ENCODE peak calls at places on chromosomes 16 and 17, in ten cellular contexts. One of them, this sample, is unnamed.

GRCh38 chr17:69150333-69150732 is 8.6 kb upstream of the ABCA6 start:
- DNase-seq in BE2C: no peak
- DNase-seq in prostate gland: no peak
- DNase-seq in neural progenitor cell: no peak
- DNase-seq in body of pancreas: no peak
- DNase-seq in MG63: no peak
- DNase-seq in fibroblast of the aortic adventitia: no peak
- DNase-seq in left ventricle myocardium inferior: no peak
- DNase-seq in foreskin fibroblast: no peak
- DNase-seq in testis: no peak
- DNase-seq in this sample: no peak

GRCh38 chr17:43766413-43767052 is 7.9 kb upstream of the SOST start:
- DNase-seq in foreskin fibroblast: peak
- DNase-seq in body of pancreas: peak
- DNase-seq in BE2C: peak
- DNase-seq in testis: peak
- DNase-seq in MG63: peak
- DNase-seq in left ventricle myocardium inferior: peak
- DNase-seq in neural progenitor cell: peak
- DNase-seq in prostate gland: peak
- DNase-seq in fibroblast of the aortic adventitia: peak
- DNase-seq in this sample: peak

GRCh38 chr16:19899605-19899955 is 14.9 kb upstream of the GPRC5B start:
- DNase-seq in fibroblast of the aortic adventitia: no peak
- DNase-seq in BE2C: no peak
- DNase-seq in body of pancreas: no peak
- DNase-seq in MG63: no peak
- DNase-seq in foreskin fibroblast: no peak
- DNase-seq in neural progenitor cell: no peak
- DNase-seq in left ventricle myocardium inferior: no peak
- DNase-seq in testis: no peak
- DNase-seq in prostate gland: no peak
- DNase-seq in this sample: no peak

GRCh38 chr16:627458-628239 is 3.1 kb upstream of the WFIKKN1 start:
- DNase-seq in testis: no peak
- DNase-seq in fibroblast of the aortic adventitia: peak
- DNase-seq in body of pancreas: peak
- DNase-seq in foreskin fibroblast: no peak
- DNase-seq in left ventricle myocardium inferior: no peak
- DNase-seq in BE2C: peak
- DNase-seq in prostate gland: no peak
- DNase-seq in neural progenitor cell: no peak
- DNase-seq in MG63: peak
- DNase-seq in this sample: no peak

GRCh38 chr16:54506691-54507090 is 220.1 kb upstream of the IRX3 start:
- DNase-seq in body of pancreas: no peak
- DNase-seq in BE2C: peak
- DNase-seq in left ventricle myocardium inferior: no peak
- DNase-seq in MG63: no peak
- DNase-seq in foreskin fibroblast: no peak
- DNase-seq in prostate gland: no peak
- DNase-seq in testis: no peak
- DNase-seq in fibroblast of the aortic adventitia: no peak
- DNase-seq in neural progenitor cell: peak
- DNase-seq in this sample: no peak

GRCh38 chr16:81394416-81394815 is 50.2 kb upstream of the CMIP start:
- DNase-seq in neural progenitor cell: no peak
- DNase-seq in fibroblast of the aortic adventitia: no peak
- DNase-seq in MG63: no peak
- DNase-seq in foreskin fibroblast: no peak
- DNase-seq in body of pancreas: no peak
- DNase-seq in left ventricle myocardium inferior: no peak
- DNase-seq in prostate gland: no peak
- DNase-seq in BE2C: no peak
- DNase-seq in testis: no peak
- DNase-seq in this sample: no peak

GRCh38 chr17:8964801-8965393 is 610 bp downstream of the PIK3R5 start:
- DNase-seq in left ventricle myocardium inferior: no peak
- DNase-seq in foreskin fibroblast: no peak
- DNase-seq in fibroblast of the aortic adventitia: no peak
- DNase-seq in prostate gland: no peak
- DNase-seq in body of pancreas: peak
- DNase-seq in neural progenitor cell: peak
- DNase-seq in BE2C: no peak
- DNase-seq in testis: no peak
- DNase-seq in MG63: no peak
- DNase-seq in this sample: no peak

GRCh38 chr16:53219795-53220194 is 165.0 kb downstream of the CHD9 start:
- DNase-seq in body of pancreas: no peak
- DNase-seq in left ventricle myocardium inferior: no peak
- DNase-seq in neural progenitor cell: no peak
- DNase-seq in BE2C: no peak
- DNase-seq in fibroblast of the aortic adventitia: peak
- DNase-seq in foreskin fibroblast: peak
- DNase-seq in testis: no peak
- DNase-seq in MG63: no peak
- DNase-seq in prostate gland: no peak
- DNase-seq in this sample: no peak

GRCh38 chr16:56357291-56357764 is 68.0 kb downstream of the AMFR start:
- DNase-seq in body of pancreas: peak
- DNase-seq in foreskin fibroblast: peak
- DNase-seq in MG63: no peak
- DNase-seq in prostate gland: no peak
- DNase-seq in BE2C: no peak
- DNase-seq in neural progenitor cell: peak
- DNase-seq in fibroblast of the aortic adventitia: peak
- DNase-seq in testis: peak
- DNase-seq in left ventricle myocardium inferior: peak
- DNase-seq in this sample: peak

GRCh38 chr16:56354746-56355145 is 70.6 kb downstream of the AMFR start:
- DNase-seq in BE2C: no peak
- DNase-seq in left ventricle myocardium inferior: no peak
- DNase-seq in prostate gland: no peak
- DNase-seq in testis: no peak
- DNase-seq in body of pancreas: peak
- DNase-seq in fibroblast of the aortic adventitia: no peak
- DNase-seq in neural progenitor cell: no peak
- DNase-seq in MG63: no peak
- DNase-seq in foreskin fibroblast: no peak
- DNase-seq in this sample: no peak

GRCh38 chr16:56355221-56355620 is 70.1 kb downstream of the AMFR start:
- DNase-seq in BE2C: peak
- DNase-seq in neural progenitor cell: no peak
- DNase-seq in fibroblast of the aortic adventitia: no peak
- DNase-seq in left ventricle myocardium inferior: no peak
- DNase-seq in prostate gland: no peak
- DNase-seq in foreskin fibroblast: no peak
- DNase-seq in testis: no peak
- DNase-seq in MG63: no peak
- DNase-seq in body of pancreas: peak
- DNase-seq in this sample: no peak

GRCh38 chr16:56356276-56357241 is 68.8 kb downstream of the AMFR start:
- DNase-seq in fibroblast of the aortic adventitia: peak
- DNase-seq in left ventricle myocardium inferior: peak
- DNase-seq in MG63: peak
- DNase-seq in testis: peak
- DNase-seq in foreskin fibroblast: peak
- DNase-seq in BE2C: peak
- DNase-seq in neural progenitor cell: peak
- DNase-seq in prostate gland: peak
- DNase-seq in body of pancreas: peak
- DNase-seq in this sample: peak

GRCh38 chr16:56355786-56356275 is 69.5 kb downstream of the AMFR start:
- DNase-seq in left ventricle myocardium inferior: peak
- DNase-seq in body of pancreas: peak
- DNase-seq in prostate gland: no peak
- DNase-seq in foreskin fibroblast: no peak
- DNase-seq in neural progenitor cell: no peak
- DNase-seq in fibroblast of the aortic adventitia: no peak
- DNase-seq in MG63: no peak
- DNase-seq in testis: peak
- DNase-seq in BE2C: peak
- DNase-seq in this sample: no peak
- H3K4me3 ChIP-seq in left ventricle myocardium inferior: peak
- H3K4me3 ChIP-seq in body of pancreas: no peak
- H3K4me3 ChIP-seq in prostate gland: no peak
- H3K4me3 ChIP-seq in foreskin fibroblast: peak
- H3K4me3 ChIP-seq in neural progenitor cell: no peak
- H3K4me3 ChIP-seq in fibroblast of the aortic adventitia: no peak
- H3K4me3 ChIP-seq in MG63: peak
- H3K4me3 ChIP-seq in testis: no peak
- H3K4me3 ChIP-seq in BE2C: no peak
- H3K4me3 ChIP-seq in this sample: peak

GRCh38 chr16:70381604-70382342 is 35.1 kb downstream of the DDX19A start:
- DNase-seq in MG63: no peak
- DNase-seq in BE2C: no peak
- DNase-seq in left ventricle myocardium inferior: no peak
- DNase-seq in foreskin fibroblast: no peak
- DNase-seq in fibroblast of the aortic adventitia: no peak
- DNase-seq in body of pancreas: no peak
- DNase-seq in prostate gland: no peak
- DNase-seq in testis: no peak
- DNase-seq in neural progenitor cell: no peak
- DNase-seq in this sample: no peak

GRCh38 chr16:70378869-70379493 is 32.3 kb downstream of the DDX19A start:
- DNase-seq in neural progenitor cell: no peak
- DNase-seq in MG63: no peak
- DNase-seq in BE2C: no peak
- DNase-seq in prostate gland: no peak
- DNase-seq in body of pancreas: no peak
- DNase-seq in testis: no peak
- DNase-seq in foreskin fibroblast: no peak
- DNase-seq in fibroblast of the aortic adventitia: no peak
- DNase-seq in left ventricle myocardium inferior: no peak
- DNase-seq in this sample: no peak

GRCh38 chr16:70383421-70383960 is 36.8 kb downstream of the DDX19A start:
- DNase-seq in MG63: no peak
- DNase-seq in BE2C: no peak
- DNase-seq in fibroblast of the aortic adventitia: no peak
- DNase-seq in left ventricle myocardium inferior: no peak
- DNase-seq in prostate gland: no peak
- DNase-seq in body of pancreas: no peak
- DNase-seq in testis: no peak
- DNase-seq in foreskin fibroblast: no peak
- DNase-seq in neural progenitor cell: no peak
- DNase-seq in this sample: no peak

GRCh38 chr16:70380205-70380918 is 33.7 kb downstream of the DDX19A start:
- DNase-seq in neural progenitor cell: peak
- DNase-seq in MG63: peak
- DNase-seq in body of pancreas: peak
- DNase-seq in testis: peak
- DNase-seq in left ventricle myocardium inferior: peak
- DNase-seq in foreskin fibroblast: peak
- DNase-seq in BE2C: peak
- DNase-seq in prostate gland: peak
- DNase-seq in fibroblast of the aortic adventitia: peak
- DNase-seq in this sample: peak

DNA sequence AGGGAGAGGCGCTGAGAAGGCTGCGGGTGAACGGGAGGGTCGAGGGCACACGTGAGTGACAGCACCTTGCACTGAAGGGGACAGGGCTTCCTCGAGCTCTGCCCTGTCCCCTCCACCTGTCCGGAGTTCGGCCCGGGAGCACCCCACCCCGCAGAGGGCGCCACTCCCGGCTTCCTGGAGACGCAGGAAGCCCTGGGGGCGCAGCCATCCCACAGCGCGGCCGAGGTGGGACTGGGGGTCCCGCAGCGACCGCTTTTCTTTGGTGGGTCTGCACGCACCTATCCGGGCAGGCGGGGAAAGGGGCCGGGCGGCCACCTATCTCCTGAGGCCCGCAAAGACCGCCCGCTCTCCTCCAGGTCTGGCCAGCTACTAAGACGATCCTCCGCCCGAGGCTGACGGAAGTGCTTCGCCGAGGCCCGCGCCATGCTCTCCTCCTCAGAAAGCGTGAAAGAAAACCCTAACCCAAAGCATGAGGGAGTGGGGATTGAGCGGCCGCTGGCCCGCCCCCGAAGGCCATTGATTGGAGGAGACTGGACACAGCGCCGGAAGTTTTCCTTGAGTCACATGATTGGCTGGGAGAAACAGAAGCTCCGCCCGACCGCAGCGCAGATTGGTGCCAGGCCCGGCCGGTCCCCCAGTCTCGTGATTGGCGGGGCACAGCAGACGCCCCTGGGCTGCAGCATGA is 34.4 kb downstream of the DDX19A start:
- DNase-seq in left ventricle myocardium inferior: peak
- DNase-seq in prostate gland: peak
- DNase-seq in BE2C: peak
- DNase-seq in body of pancreas: peak
- DNase-seq in foreskin fibroblast: peak
- DNase-seq in fibroblast of the aortic adventitia: peak
- DNase-seq in neural progenitor cell: peak
- DNase-seq in testis: peak
- DNase-seq in MG63: peak
- DNase-seq in this sample: peak
- H3K4me3 ChIP-seq in left ventricle myocardium inferior: peak
- H3K4me3 ChIP-seq in prostate gland: peak
- H3K4me3 ChIP-seq in BE2C: peak
- H3K4me3 ChIP-seq in body of pancreas: peak
- H3K4me3 ChIP-seq in foreskin fibroblast: peak
- H3K4me3 ChIP-seq in fibroblast of the aortic adventitia: peak
- H3K4me3 ChIP-seq in neural progenitor cell: peak
- H3K4me3 ChIP-seq in testis: peak
- H3K4me3 ChIP-seq in MG63: peak
- H3K4me3 ChIP-seq in this sample: peak

DNA sequence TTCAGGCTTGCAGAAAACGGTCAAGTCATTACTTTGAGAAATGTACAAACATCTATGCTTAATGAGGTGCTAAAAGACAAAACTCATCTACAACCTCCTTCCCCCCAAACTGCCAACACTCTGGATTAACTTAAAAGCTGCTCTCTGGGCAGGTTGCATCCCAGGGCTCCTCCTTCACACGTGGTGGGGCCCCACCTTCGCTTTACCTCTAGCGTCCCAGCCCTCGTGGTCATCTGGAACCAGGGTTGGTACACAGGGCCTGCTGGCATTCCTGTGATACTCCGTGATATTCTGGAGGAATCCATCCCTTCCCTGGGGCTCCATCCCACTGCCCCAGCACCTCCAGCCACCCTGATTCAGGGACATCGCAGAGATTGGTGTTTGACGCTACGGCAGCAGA is 4.8 kb downstream of the METRNL start:
- DNase-seq in foreskin fibroblast: no peak
- DNase-seq in neural progenitor cell: no peak
- DNase-seq in testis: no peak
- DNase-seq in BE2C: no peak
- DNase-seq in prostate gland: no peak
- DNase-seq in left ventricle myocardium inferior: no peak
- DNase-seq in MG63: no peak
- DNase-seq in body of pancreas: no peak
- DNase-seq in fibroblast of the aortic adventitia: no peak
- DNase-seq in this sample: no peak
- H3K4me3 ChIP-seq in foreskin fibroblast: peak
- H3K4me3 ChIP-seq in neural progenitor cell: no peak
- H3K4me3 ChIP-seq in testis: no peak
- H3K4me3 ChIP-seq in BE2C: no peak
- H3K4me3 ChIP-seq in prostate gland: no peak
- H3K4me3 ChIP-seq in left ventricle myocardium inferior: no peak
- H3K4me3 ChIP-seq in MG63: peak
- H3K4me3 ChIP-seq in body of pancreas: no peak
- H3K4me3 ChIP-seq in fibroblast of the aortic adventitia: peak
- H3K4me3 ChIP-seq in this sample: no peak

GRCh38 chr16:35598696-35599332 is 2139.4 kb downstream of the TP53TG3F start:
- DNase-seq in fibroblast of the aortic adventitia: no peak
- DNase-seq in body of pancreas: no peak
- DNase-seq in MG63: peak
- DNase-seq in neural progenitor cell: no peak
- DNase-seq in foreskin fibroblast: no peak
- DNase-seq in testis: no peak
- DNase-seq in prostate gland: no peak
- DNase-seq in BE2C: no peak
- DNase-seq in left ventricle myocardium inferior: no peak
- DNase-seq in this sample: no peak

GRCh38 chr16:35596467-35596866 is 2137.1 kb downstream of the TP53TG3F start:
- DNase-seq in prostate gland: no peak
- DNase-seq in body of pancreas: no peak
- DNase-seq in MG63: peak
- DNase-seq in neural progenitor cell: no peak
- DNase-seq in foreskin fibroblast: no peak
- DNase-seq in BE2C: no peak
- DNase-seq in fibroblast of the aortic adventitia: no peak
- DNase-seq in left ventricle myocardium inferior: no peak
- DNase-seq in testis: no peak
- DNase-seq in this sample: no peak

GRCh38 chr16:35602116-35602515 is 2142.7 kb downstream of the TP53TG3F start:
- DNase-seq in testis: no peak
- DNase-seq in body of pancreas: no peak
- DNase-seq in left ventricle myocardium inferior: no peak
- DNase-seq in fibroblast of the aortic adventitia: no peak
- DNase-seq in foreskin fibroblast: no peak
- DNase-seq in neural progenitor cell: no peak
- DNase-seq in MG63: no peak
- DNase-seq in BE2C: no peak
- DNase-seq in prostate gland: no peak
- DNase-seq in this sample: no peak

GRCh38 chr16:35599429-35600165 is 2140.2 kb downstream of the TP53TG3F start:
- DNase-seq in MG63: no peak
- DNase-seq in fibroblast of the aortic adventitia: no peak
- DNase-seq in neural progenitor cell: no peak
- DNase-seq in body of pancreas: no peak
- DNase-seq in testis: no peak
- DNase-seq in left ventricle myocardium inferior: no peak
- DNase-seq in prostate gland: no peak
- DNase-seq in foreskin fibroblast: no peak
- DNase-seq in BE2C: no peak
- DNase-seq in this sample: peak
- H3K4me3 ChIP-seq in MG63: no peak
- H3K4me3 ChIP-seq in fibroblast of the aortic adventitia: no peak
- H3K4me3 ChIP-seq in neural progenitor cell: no peak
- H3K4me3 ChIP-seq in body of pancreas: no peak
- H3K4me3 ChIP-seq in testis: no peak
- H3K4me3 ChIP-seq in left ventricle myocardium inferior: no peak
- H3K4me3 ChIP-seq in prostate gland: no peak
- H3K4me3 ChIP-seq in foreskin fibroblast: no peak
- H3K4me3 ChIP-seq in BE2C: no peak
- H3K4me3 ChIP-seq in this sample: no peak